ENCODE peak calls at places on chromosomes 5 and 9, in eight cellular contexts. One of them, this sample, is unnamed.

GRCh38 chr5:65721050-65721774 is 697 bp downstream of the SGTB start:
- DNase-seq in CD8-positive, alpha-beta memory T cell: no peak
- DNase-seq in T-helper 1 cell: no peak
- DNase-seq in iPS-NIHi11: peak; percentile 42
- DNase-seq in AG10803: peak; percentile 70
- DNase-seq in AML-193: peak; percentile 18
- DNase-seq in NCI-H82: peak; percentile 64
- DNase-seq in HS-5: peak; percentile 56
- DNase-seq in this sample: peak; percentile 77

GRCh38 chr9:72914750-72915149 is 38.1 kb downstream of the ALDH1A1 start:
- DNase-seq in AML-193: no peak
- DNase-seq in iPS-NIHi11: no peak
- DNase-seq in NCI-H82: no peak
- DNase-seq in HS-5: no peak
- DNase-seq in AG10803: no peak
- DNase-seq in T-helper 1 cell: no peak
- DNase-seq in CD8-positive, alpha-beta memory T cell: no peak
- DNase-seq in this sample: no peak

GRCh38 chr5:138033916-138034315 is 1.0 kb upstream of the FAM13B start:
- DNase-seq in HS-5: peak; percentile 44
- DNase-seq in NCI-H82: no peak
- DNase-seq in T-helper 1 cell: no peak
- DNase-seq in AG10803: peak; percentile 90
- DNase-seq in CD8-positive, alpha-beta memory T cell: no peak
- DNase-seq in iPS-NIHi11: no peak
- DNase-seq in AML-193: no peak
- DNase-seq in this sample: no peak

GRCh38 chr5:96794757-96795156 is 13.0 kb downstream of the ERAP1 start:
- DNase-seq in CD8-positive, alpha-beta memory T cell: peak; percentile 13
- DNase-seq in NCI-H82: no peak
- DNase-seq in HS-5: no peak
- DNase-seq in iPS-NIHi11: no peak
- DNase-seq in T-helper 1 cell: no peak
- DNase-seq in AML-193: no peak
- DNase-seq in AG10803: no peak
- DNase-seq in this sample: no peak

GRCh38 chr9:125397736-125398135 is 136.1 kb downstream of the GAPVD1 start:
- DNase-seq in NCI-H82: no peak
- DNase-seq in T-helper 1 cell: no peak
- DNase-seq in HS-5: no peak
- DNase-seq in AG10803: no peak
- DNase-seq in CD8-positive, alpha-beta memory T cell: no peak
- DNase-seq in iPS-NIHi11: no peak
- DNase-seq in AML-193: no peak
- DNase-seq in this sample: no peak

GRCh38 chr5:59500014-59500413 is 393.5 kb downstream of the PDE4D start:
- DNase-seq in AG10803: no peak
- DNase-seq in NCI-H82: no peak
- DNase-seq in iPS-NIHi11: no peak
- DNase-seq in CD8-positive, alpha-beta memory T cell: no peak
- DNase-seq in T-helper 1 cell: no peak
- DNase-seq in AML-193: no peak
- DNase-seq in HS-5: no peak
- DNase-seq in this sample: no peak

GRCh38 chr5:32317056-32317455 is 4.3 kb upstream of the MTMR12 start:
- DNase-seq in iPS-NIHi11: no peak
- DNase-seq in NCI-H82: no peak
- DNase-seq in AG10803: no peak
- DNase-seq in HS-5: no peak
- DNase-seq in T-helper 1 cell: no peak
- DNase-seq in AML-193: no peak
- DNase-seq in CD8-positive, alpha-beta memory T cell: no peak
- DNase-seq in this sample: no peak

GRCh38 chr5:72667708-72668107 is 148.8 kb upstream of the TNPO1 start:
- DNase-seq in AML-193: no peak
- DNase-seq in NCI-H82: no peak
- DNase-seq in HS-5: no peak
- DNase-seq in T-helper 1 cell: no peak
- DNase-seq in iPS-NIHi11: no peak
- DNase-seq in CD8-positive, alpha-beta memory T cell: no peak
- DNase-seq in AG10803: no peak
- DNase-seq in this sample: no peak

GRCh38 chr9:2758162-2758950 is 41.0 kb downstream of the KCNV2 start:
- DNase-seq in AG10803: no peak
- DNase-seq in AML-193: no peak
- DNase-seq in NCI-H82: no peak
- DNase-seq in HS-5: no peak
- DNase-seq in iPS-NIHi11: no peak
- DNase-seq in T-helper 1 cell: no peak
- DNase-seq in CD8-positive, alpha-beta memory T cell: no peak
- DNase-seq in this sample: no peak

GRCh38 chr5:128546658-128547281 is 8.7 kb upstream of the FBN2 start:
- DNase-seq in AML-193: no peak
- DNase-seq in iPS-NIHi11: no peak
- DNase-seq in NCI-H82: no peak
- DNase-seq in T-helper 1 cell: no peak
- DNase-seq in HS-5: no peak
- DNase-seq in AG10803: no peak
- DNase-seq in CD8-positive, alpha-beta memory T cell: no peak
- DNase-seq in this sample: no peak

GRCh38 chr5:166341708-166342329 is 1949.6 kb upstream of the WWC1 start:
- DNase-seq in CD8-positive, alpha-beta memory T cell: no peak
- DNase-seq in HS-5: no peak
- DNase-seq in NCI-H82: peak; percentile 21
- DNase-seq in iPS-NIHi11: peak; percentile 11
- DNase-seq in T-helper 1 cell: no peak
- DNase-seq in AML-193: peak; percentile 1
- DNase-seq in AG10803: no peak
- DNase-seq in this sample: no peak

GRCh38 chr5:176560364-176560763 is 11.2 kb downstream of the CDHR2 start:
- DNase-seq in T-helper 1 cell: no peak
- DNase-seq in HS-5: no peak
- DNase-seq in AG10803: no peak
- DNase-seq in iPS-NIHi11: no peak
- DNase-seq in CD8-positive, alpha-beta memory T cell: no peak
- DNase-seq in AML-193: no peak
- DNase-seq in NCI-H82: no peak
- DNase-seq in this sample: no peak

This sample was measured in dermis blood vessel endothelial cell.